ENCODE peak calls at places on chromosomes 1 and 21, in nine cellular contexts. M is activated CD8-positive, alpha-beta T cell treated with anti-CD3 and anti-CD28 coated beads for 36 hours; V is psoas muscle; S is WERI-Rb-1; O is fibroblast of mammary gland; U is fibroblast of the aortic adventitia; C is uterus; A is lower leg skin; R is AG10803. J is an unnamed sample.

GRCh38 chr1:184534690-184535089 is 147.9 kb downstream of the C1orf21 start:
- DNase-seq in U (no peak), C (no peak), V (no peak), R (no peak), A (no peak), O (no peak), M (no peak), S (no peak), J (no peak)

GRCh38 chr1:145988773-145989172 is 7.6 kb downstream of the TXNIP start:
- DNase-seq in S (no peak), V (no peak), U (no peak), O (no peak), A (no peak), R (no peak), M (no peak), C (peak), J (no peak)

GRCh38 chr1:223037845-223038244 is 105.2 kb downstream of the TLR5 start:
- DNase-seq in C (no peak), U (no peak), V (no peak), R (no peak), O (no peak), S (no peak), M (no peak), A (no peak), J (no peak)

GRCh38 chr1:181119076-181119989 is 30.8 kb downstream of the IER5 start:
- DNase-seq in R (no peak), U (no peak), V (no peak), O (no peak), A (no peak), M (no peak), S (no peak), C (no peak), J (no peak)

GRCh38 chr1:180042994-180043622 is 88.5 kb downstream of the CEP350 start:
- DNase-seq in V (no peak), S (no peak), M (no peak), R (peak), U (peak), C (no peak), A (no peak), O (peak), J (no peak)

GRCh38 chr1:101203812-101204540 is 32.8 kb upstream of the S1PR1 start:
- DNase-seq in M (no peak), V (no peak), C (no peak), U (peak), S (peak), O (peak), R (peak), A (no peak), J (no peak)

GRCh38 chr1:76302711-76303347 is 228.3 kb downstream of the ST6GALNAC3 start:
- DNase-seq in S (no peak), C (no peak), M (no peak), U (peak), V (no peak), A (no peak), R (peak), O (no peak), J (no peak)

GRCh38 chr1:203077956-203078355 is 7.9 kb downstream of the MYOG start:
- DNase-seq in O (no peak), M (no peak), R (no peak), C (no peak), V (no peak), A (no peak), U (no peak), S (no peak), J (no peak)

GRCh38 chr1:31434101-31434871 is 21.3 kb downstream of the SERINC2 start:
- DNase-seq in S (no peak), C (no peak), V (no peak), R (no peak), M (no peak), O (no peak), U (no peak), A (peak), J (no peak)

GRCh38 chr1:171902527-171902926 is 61.2 kb downstream of the DNM3 start:
- DNase-seq in C (no peak), A (no peak), M (no peak), U (no peak), O (no peak), V (no peak), S (no peak), R (no peak), J (no peak)

GRCh38 chr1:238681451-238681850 is 704.9 kb upstream of the CHRM3 start:
- DNase-seq in C (no peak), A (no peak), R (peak), M (no peak), U (no peak), S (no peak), V (no peak), O (peak), J (no peak)

GRCh38 chr21:44407493-44407892 is 47.8 kb upstream of the LRRC3 start:
- DNase-seq in V (no peak), C (no peak), U (no peak), O (no peak), S (no peak), R (no peak), A (no peak), M (peak), J (no peak)

GRCh38 chr1:55833452-55834160 is 618.4 kb upstream of the USP24 start:
- DNase-seq in A (no peak), R (peak), M (no peak), U (peak), S (no peak), C (no peak), V (no peak), O (peak), J (no peak)

GRCh38 chr1:26281971-26282693 is 2.2 kb downstream of the SH3BGRL3 start:
- DNase-seq in A (peak), S (no peak), C (no peak), M (peak), U (peak), O (peak), R (no peak), V (no peak), J (no peak)

GRCh38 chr1:240611619-240612490 is at the start of gene GREM2:
- DNase-seq in C (peak), V (peak), U (peak), A (peak), M (peak), O (peak), R (peak), S (peak), J (peak)

GRCh38 chr1:221725683-221726330 is 16.1 kb downstream of the DUSP10 start:
- DNase-seq in U (peak), C (no peak), M (no peak), R (peak), V (no peak), A (no peak), O (peak), S (no peak), J (no peak)

GRCh38 chr1:58460469-58460868 is 86.1 kb downstream of the OMA1 start:
- DNase-seq in V (no peak), O (peak), A (no peak), C (no peak), S (no peak), U (no peak), R (no peak), M (peak), J (no peak)

GRCh38 chr21:17931080-17931479 is 111.9 kb upstream of the C21orf91 start:
- DNase-seq in S (no peak), U (no peak), C (no peak), M (peak), V (no peak), A (no peak), O (no peak), R (no peak), J (no peak)

DNA sequence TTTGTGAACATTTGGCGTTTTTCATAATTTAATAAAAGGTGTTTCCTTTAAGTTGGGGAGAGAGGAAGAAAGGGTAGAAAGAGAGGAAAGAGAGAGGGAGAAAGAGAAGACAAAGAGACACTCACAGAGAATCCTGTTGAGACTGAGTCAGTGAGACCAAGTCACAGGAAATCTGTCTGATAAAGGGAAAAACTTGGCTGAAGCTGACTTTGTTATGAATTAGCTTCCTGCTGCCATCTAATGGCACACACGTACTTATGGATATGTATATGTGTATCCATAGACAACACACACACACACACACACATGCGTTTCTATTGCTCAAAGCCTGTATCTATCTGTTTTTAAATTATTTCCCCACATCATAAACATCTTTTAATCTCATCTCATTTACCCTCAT is 42.5 kb upstream of the DISC1 start:
- DNase-seq in V (no peak), S (no peak), M (peak), A (no peak), O (peak), U (peak), R (peak), C (no peak), J (peak)
- TF ChIP-seq CTCF in V (peak), S (peak), M (no peak), A (no peak), O (peak), U (peak), R (no peak), C (no peak), J (peak)

DNA sequence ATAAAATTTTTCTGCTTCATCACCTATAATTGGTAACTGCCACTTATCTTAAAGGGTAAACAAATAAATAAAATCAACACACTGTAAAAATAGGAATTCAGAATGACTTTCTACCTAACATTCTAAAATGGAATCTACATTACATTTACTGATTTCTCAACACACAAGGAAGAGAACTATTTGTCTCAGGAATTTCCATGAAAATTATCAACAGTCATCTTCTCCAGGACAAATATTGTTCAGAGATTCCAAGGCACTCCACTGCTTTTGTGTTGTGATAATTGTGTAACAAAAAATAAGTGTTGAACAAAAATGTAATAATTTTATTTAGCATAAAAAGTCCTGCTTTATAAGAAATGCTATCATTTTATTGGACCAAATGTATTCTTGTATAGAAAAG is 7.3 kb downstream of the ODF2L start:
- DNase-seq in A (no peak), O (no peak), C (no peak), V (no peak), R (peak), M (no peak), S (no peak), U (no peak), J (no peak)
- TF ChIP-seq CTCF in A (no peak), O (no peak), C (no peak), V (no peak), R (no peak), M (no peak), S (no peak), U (no peak), J (no peak)

DNA sequence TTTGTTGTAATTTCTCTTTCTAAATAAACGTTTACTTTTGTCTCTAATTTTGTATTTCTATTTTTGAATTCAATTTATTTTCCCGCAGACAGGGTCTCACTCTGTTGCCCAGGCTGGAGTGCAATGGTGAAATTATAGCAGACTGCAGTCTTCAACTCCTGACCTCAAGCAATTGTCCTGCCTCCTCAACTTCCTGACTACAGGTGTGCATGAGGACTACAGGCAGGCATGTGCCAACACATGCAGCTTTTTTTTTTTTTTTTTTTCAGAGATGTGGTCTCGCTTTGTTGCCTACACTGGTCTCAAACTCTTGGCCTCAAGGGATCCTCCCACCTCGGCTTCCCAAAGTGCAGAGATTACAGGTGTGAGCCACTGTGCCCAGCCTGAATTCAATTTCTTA is 36.7 kb upstream of the IL20 start:
- DNase-seq in C (no peak), U (no peak), S (no peak), V (no peak), A (no peak), R (no peak), M (no peak), O (no peak), J (no peak)
- TF ChIP-seq CTCF in C (no peak), U (peak), S (no peak), V (no peak), A (no peak), R (peak), M (no peak), O (peak), J (no peak)

GRCh38 chr21:41975391-41976272 is 21.8 kb upstream of the C2CD2 start:
- DNase-seq in C (no peak), V (no peak), U (no peak), R (no peak), S (no peak), O (no peak), M (no peak), A (peak), J (no peak)

GRCh38 chr21:41972511-41973205 is 18.8 kb upstream of the C2CD2 start:
- DNase-seq in V (peak), U (no peak), S (no peak), C (no peak), O (no peak), A (no peak), M (no peak), R (no peak), J (no peak)

GRCh38 chr21:41974752-41975053 is 20.9 kb upstream of the C2CD2 start:
- DNase-seq in M (no peak), A (peak), O (no peak), C (no peak), U (no peak), R (no peak), V (no peak), S (no peak), J (no peak)

GRCh38 chr21:41973427-41973831 is 19.6 kb upstream of the C2CD2 start:
- DNase-seq in R (no peak), V (no peak), A (peak), M (no peak), O (no peak), S (no peak), C (no peak), U (no peak), J (no peak)

GRCh38 chr21:41973861-41974751 is 20.3 kb upstream of the C2CD2 start:
- DNase-seq in A (no peak), V (no peak), U (no peak), S (no peak), O (peak), M (peak), C (no peak), R (no peak), J (peak)
- TF ChIP-seq CTCF in A (no peak), V (no peak), U (peak), S (peak), O (peak), M (peak), C (peak), R (peak), J (no peak)

GRCh38 chr1:162197615-162198497 is 128.4 kb downstream of the NOS1AP start:
- DNase-seq in A (no peak), C (no peak), V (no peak), R (no peak), U (no peak), M (no peak), O (no peak), S (no peak), J (no peak)
- TF ChIP-seq CTCF in A (no peak), C (no peak), V (no peak), R (no peak), U (no peak), M (no peak), O (no peak), S (peak), J (no peak)

DNA sequence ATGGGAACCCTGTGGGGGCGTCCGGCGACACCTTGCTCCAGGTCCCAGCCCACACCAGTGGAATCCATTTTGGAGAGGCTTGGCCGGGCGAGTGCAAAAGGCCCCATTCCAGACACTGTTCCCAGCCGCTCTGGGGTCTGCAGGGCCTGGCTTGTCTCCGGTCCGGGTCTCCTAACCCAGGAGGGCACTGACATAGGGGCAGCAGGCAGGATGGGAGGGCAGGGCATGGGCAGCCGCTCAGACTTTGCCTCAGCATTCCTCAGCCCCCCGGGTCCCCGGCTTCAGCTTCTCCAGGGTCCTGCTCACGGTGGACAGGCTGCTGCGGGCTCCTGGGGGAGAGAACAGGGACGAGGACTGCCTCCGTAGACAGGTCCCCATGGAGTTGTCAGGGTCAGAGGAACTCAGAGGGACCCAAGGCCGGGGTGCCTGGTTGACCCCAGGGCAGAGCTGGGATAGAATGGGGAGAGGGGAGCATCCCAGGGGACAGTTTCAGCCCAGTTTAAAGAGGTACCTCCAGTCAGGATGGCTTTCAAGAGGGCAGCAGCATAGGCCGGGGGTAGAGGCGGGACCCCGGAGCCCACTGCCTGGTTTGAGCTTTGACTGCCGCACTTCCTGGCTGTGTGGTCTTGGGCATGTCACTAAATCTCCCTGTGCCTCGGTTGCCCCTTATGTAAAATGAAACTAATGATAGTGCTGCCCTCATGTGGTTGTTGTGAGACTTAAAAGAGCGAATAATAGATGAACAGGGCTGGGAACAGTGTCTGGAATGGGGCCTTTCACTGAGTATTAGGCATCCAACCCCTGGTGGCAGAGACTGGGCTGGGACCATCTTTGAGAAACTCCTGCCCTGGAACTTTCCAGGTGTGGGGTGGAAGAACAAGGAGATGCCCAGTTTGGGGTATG is 3.7 kb downstream of the KNCN start:
- DNase-seq in U (peak), M (peak), O (peak), S (no peak), V (peak), R (peak), A (no peak), C (no peak), J (peak)
- TF ChIP-seq CTCF in U (peak), M (peak), O (peak), S (peak), V (peak), R (peak), A (no peak), C (peak), J (peak)

GRCh38 chr1:119827010-119827409 is 15.8 kb upstream of the REG4 start:
- DNase-seq in V (no peak), U (no peak), S (no peak), O (peak), C (no peak), A (no peak), M (no peak), R (no peak), J (no peak)
- TF ChIP-seq CTCF in V (no peak), U (peak), S (peak), O (peak), C (no peak), A (no peak), M (peak), R (peak), J (no peak)